ENCODE peak calls at places on chromosome 10, in six cellular contexts. One of them, this sample, is unnamed.

GRCh38 chr10:27366769-27367168 is 126.2 kb upstream of the ACBD5 start:
- DNase-seq in MM.1S: no peak
- DNase-seq in CD8-positive, alpha-beta T cell: no peak
- DNase-seq in progenitor cell of endocrine pancreas: no peak
- DNase-seq in AG04450: no peak
- DNase-seq in breast epithelium: no peak
- DNase-seq in this sample: no peak

GRCh38 chr10:90480466-90480865 is 377.4 kb downstream of the HTR7 start:
- DNase-seq in MM.1S: no peak
- DNase-seq in CD8-positive, alpha-beta T cell: no peak
- DNase-seq in progenitor cell of endocrine pancreas: no peak
- DNase-seq in AG04450: no peak
- DNase-seq in breast epithelium: no peak
- DNase-seq in this sample: no peak

GRCh38 chr10:95273393-95274312 is 17.1 kb downstream of the PDLIM1 start:
- DNase-seq in MM.1S: no peak
- DNase-seq in CD8-positive, alpha-beta T cell: no peak
- DNase-seq in progenitor cell of endocrine pancreas: no peak
- DNase-seq in AG04450: peak; percentile 65
- DNase-seq in breast epithelium: no peak
- DNase-seq in this sample: no peak

GRCh38 chr10:90378524-90379076 is 479.2 kb downstream of the HTR7 start:
- DNase-seq in MM.1S: no peak
- DNase-seq in CD8-positive, alpha-beta T cell: no peak
- DNase-seq in progenitor cell of endocrine pancreas: no peak
- DNase-seq in AG04450: peak; percentile 60
- DNase-seq in breast epithelium: no peak
- DNase-seq in this sample: no peak

GRCh38 chr10:95906675-95907453 is 911 bp upstream of the CC2D2B start:
- DNase-seq in MM.1S: peak; percentile 78
- DNase-seq in CD8-positive, alpha-beta T cell: peak; percentile 20
- DNase-seq in progenitor cell of endocrine pancreas: no peak
- DNase-seq in AG04450: peak; percentile 32
- DNase-seq in breast epithelium: peak; percentile 54
- DNase-seq in this sample: no peak

GRCh38 chr10:117967149-117967548 is 79.6 kb downstream of the RAB11FIP2 start:
- DNase-seq in MM.1S: no peak
- DNase-seq in CD8-positive, alpha-beta T cell: no peak
- DNase-seq in progenitor cell of endocrine pancreas: no peak
- DNase-seq in AG04450: no peak
- DNase-seq in breast epithelium: no peak
- DNase-seq in this sample: no peak

GRCh38 chr10:43211030-43211429 is 55.8 kb downstream of the RASGEF1A start:
- DNase-seq in MM.1S: no peak
- DNase-seq in CD8-positive, alpha-beta T cell: no peak
- DNase-seq in progenitor cell of endocrine pancreas: no peak
- DNase-seq in AG04450: no peak
- DNase-seq in breast epithelium: peak; percentile 10
- DNase-seq in this sample: peak; percentile 16

GRCh38 chr10:125417605-125418004 is 257.2 kb upstream of the CTBP2 start:
- DNase-seq in MM.1S: no peak
- DNase-seq in CD8-positive, alpha-beta T cell: no peak
- DNase-seq in progenitor cell of endocrine pancreas: no peak
- DNase-seq in AG04450: no peak
- DNase-seq in breast epithelium: no peak
- DNase-seq in this sample: no peak

GRCh38 chr10:92757720-92758119 is 68.0 kb downstream of the HHEX start:
- DNase-seq in MM.1S: peak; percentile 35
- DNase-seq in CD8-positive, alpha-beta T cell: no peak
- DNase-seq in progenitor cell of endocrine pancreas: no peak
- DNase-seq in AG04450: no peak
- DNase-seq in breast epithelium: no peak
- DNase-seq in this sample: no peak

GRCh38 chr10:130109796-130110235 is 814 bp downstream of the C10orf143 start:
- DNase-seq in MM.1S: peak; percentile 76
- DNase-seq in CD8-positive, alpha-beta T cell: peak; percentile 78
- DNase-seq in progenitor cell of endocrine pancreas: peak; percentile 61
- DNase-seq in AG04450: peak; percentile 78
- DNase-seq in breast epithelium: peak; percentile 59
- DNase-seq in this sample: no peak

GRCh38 chr10:101351477-101351876 is 2.5 kb upstream of the BTRC start:
- DNase-seq in MM.1S: no peak
- DNase-seq in CD8-positive, alpha-beta T cell: no peak
- DNase-seq in progenitor cell of endocrine pancreas: no peak
- DNase-seq in AG04450: no peak
- DNase-seq in breast epithelium: no peak
- DNase-seq in this sample: no peak

GRCh38 chr10:101355307-101355706 is 1.3 kb downstream of the BTRC start:
- DNase-seq in MM.1S: no peak
- DNase-seq in CD8-positive, alpha-beta T cell: no peak
- DNase-seq in progenitor cell of endocrine pancreas: no peak
- DNase-seq in AG04450: no peak
- DNase-seq in breast epithelium: no peak
- DNase-seq in this sample: no peak

GRCh38 chr10:101354584-101355070 is 662 bp downstream of the BTRC start:
- DNase-seq in MM.1S: no peak
- DNase-seq in CD8-positive, alpha-beta T cell: no peak
- DNase-seq in progenitor cell of endocrine pancreas: no peak
- DNase-seq in AG04450: no peak
- DNase-seq in breast epithelium: no peak
- DNase-seq in this sample: no peak

GRCh38 chr10:101356132-101356531 is 2.2 kb downstream of the BTRC start:
- DNase-seq in MM.1S: no peak
- DNase-seq in CD8-positive, alpha-beta T cell: no peak
- DNase-seq in progenitor cell of endocrine pancreas: no peak
- DNase-seq in AG04450: no peak
- DNase-seq in breast epithelium: no peak
- DNase-seq in this sample: no peak

GRCh38 chr10:101353692-101354583 is at the start of gene BTRC:
- DNase-seq in MM.1S: peak; percentile 99
- DNase-seq in CD8-positive, alpha-beta T cell: peak; percentile 93
- DNase-seq in progenitor cell of endocrine pancreas: peak; percentile 88
- DNase-seq in AG04450: peak; percentile 99
- DNase-seq in breast epithelium: peak; percentile 91
- DNase-seq in this sample: peak; percentile 97
- TF ChIP-seq CTCF in MM.1S: no peak
- TF ChIP-seq CTCF in CD8-positive, alpha-beta T cell: no peak
- TF ChIP-seq CTCF in progenitor cell of endocrine pancreas: peak; percentile 14
- TF ChIP-seq CTCF in AG04450: peak; percentile 7
- TF ChIP-seq CTCF in breast epithelium: no peak
- TF ChIP-seq CTCF in this sample: no peak

DNA sequence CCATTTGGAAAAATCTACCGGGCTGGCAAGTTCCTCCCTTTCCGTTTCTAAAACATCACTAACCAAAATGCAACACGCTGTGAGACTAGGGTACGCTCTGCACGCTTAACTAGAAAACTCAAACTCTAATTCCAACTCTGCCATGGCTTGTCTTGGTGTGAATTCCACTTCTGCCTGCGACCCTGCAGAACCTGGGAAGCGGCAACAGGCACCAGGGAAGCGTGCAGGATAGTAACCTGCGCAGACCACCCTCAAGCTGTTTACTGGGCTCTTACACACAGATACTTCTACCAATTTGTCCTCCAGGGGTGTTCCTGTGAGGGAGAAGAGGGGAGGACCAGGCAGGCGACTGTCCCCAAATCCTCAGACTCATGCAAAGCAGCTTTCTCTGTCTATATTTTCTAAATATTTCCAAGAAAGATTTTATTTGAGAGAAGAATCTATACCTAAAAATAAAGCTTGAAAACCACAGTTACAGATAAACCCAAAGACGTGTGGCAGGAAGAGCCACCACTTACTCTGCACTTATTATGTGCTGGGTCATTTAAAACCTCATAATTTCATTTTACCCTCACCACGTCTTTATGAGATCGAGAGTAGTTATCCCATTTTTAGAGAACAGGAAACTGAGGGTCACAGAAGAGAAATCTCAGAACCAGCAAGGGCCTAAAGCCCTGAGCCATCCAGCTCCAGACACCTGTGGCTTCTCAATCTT is 52.9 kb downstream of the CPXM2 start:
- DNase-seq in MM.1S: peak; percentile 21
- DNase-seq in CD8-positive, alpha-beta T cell: no peak
- DNase-seq in progenitor cell of endocrine pancreas: no peak
- DNase-seq in AG04450: no peak
- DNase-seq in breast epithelium: no peak
- DNase-seq in this sample: no peak
- TF ChIP-seq CTCF in MM.1S: no peak
- TF ChIP-seq CTCF in CD8-positive, alpha-beta T cell: no peak
- TF ChIP-seq CTCF in progenitor cell of endocrine pancreas: no peak
- TF ChIP-seq CTCF in AG04450: no peak
- TF ChIP-seq CTCF in breast epithelium: no peak
- TF ChIP-seq CTCF in this sample: no peak

DNA sequence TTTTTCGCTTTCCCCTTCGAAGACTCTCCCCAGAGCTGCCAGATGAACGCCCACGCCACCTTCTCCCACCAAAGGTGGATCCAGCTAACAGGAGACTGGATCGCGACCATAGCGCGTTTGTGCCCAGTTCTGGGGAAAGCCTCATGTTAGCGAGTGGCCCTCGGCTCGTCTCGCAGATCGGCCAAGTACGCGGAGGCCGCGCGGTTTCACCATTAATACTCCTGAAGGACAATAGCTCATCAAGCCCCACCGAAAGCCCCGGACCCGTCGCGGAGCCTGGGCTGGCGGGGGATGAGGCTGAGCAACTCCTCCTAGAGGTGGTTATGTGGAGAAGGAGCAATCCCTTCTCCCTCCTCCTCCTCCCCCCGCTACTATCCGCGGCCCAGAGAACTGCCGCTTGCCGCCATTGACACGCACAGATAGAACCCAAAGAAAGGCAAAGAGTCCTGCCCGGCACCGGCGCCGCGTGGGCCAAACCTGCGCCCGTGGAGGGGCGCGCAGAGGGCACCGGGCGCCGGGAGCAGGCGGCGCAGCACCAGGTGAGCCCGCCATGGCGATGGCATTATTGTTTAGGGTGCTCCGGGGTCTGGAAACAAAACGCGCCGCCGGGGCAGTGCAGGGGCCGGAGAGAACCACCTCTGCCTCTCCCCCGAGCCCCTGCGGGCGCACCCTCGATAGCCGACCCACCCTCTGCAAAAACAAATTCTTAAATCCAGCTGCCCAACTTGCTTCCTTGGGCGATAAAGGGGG is at the start of gene MACROH2A2:
- DNase-seq in MM.1S: no peak
- DNase-seq in CD8-positive, alpha-beta T cell: no peak
- DNase-seq in progenitor cell of endocrine pancreas: peak; percentile 69
- DNase-seq in AG04450: no peak
- DNase-seq in breast epithelium: peak; percentile 58
- DNase-seq in this sample: no peak
- TF ChIP-seq CTCF in MM.1S: no peak
- TF ChIP-seq CTCF in CD8-positive, alpha-beta T cell: no peak
- TF ChIP-seq CTCF in progenitor cell of endocrine pancreas: peak; percentile 58
- TF ChIP-seq CTCF in AG04450: peak; percentile 65
- TF ChIP-seq CTCF in breast epithelium: no peak
- TF ChIP-seq CTCF in this sample: no peak

GRCh38 chr10:16472828-16473227 is 36.0 kb downstream of the PTER start:
- DNase-seq in MM.1S: no peak
- DNase-seq in CD8-positive, alpha-beta T cell: no peak
- DNase-seq in progenitor cell of endocrine pancreas: no peak
- DNase-seq in AG04450: no peak
- DNase-seq in breast epithelium: no peak
- DNase-seq in this sample: no peak
- TF ChIP-seq CTCF in MM.1S: no peak
- TF ChIP-seq CTCF in CD8-positive, alpha-beta T cell: no peak
- TF ChIP-seq CTCF in progenitor cell of endocrine pancreas: no peak
- TF ChIP-seq CTCF in AG04450: no peak
- TF ChIP-seq CTCF in breast epithelium: no peak
- TF ChIP-seq CTCF in this sample: no peak

DNA sequence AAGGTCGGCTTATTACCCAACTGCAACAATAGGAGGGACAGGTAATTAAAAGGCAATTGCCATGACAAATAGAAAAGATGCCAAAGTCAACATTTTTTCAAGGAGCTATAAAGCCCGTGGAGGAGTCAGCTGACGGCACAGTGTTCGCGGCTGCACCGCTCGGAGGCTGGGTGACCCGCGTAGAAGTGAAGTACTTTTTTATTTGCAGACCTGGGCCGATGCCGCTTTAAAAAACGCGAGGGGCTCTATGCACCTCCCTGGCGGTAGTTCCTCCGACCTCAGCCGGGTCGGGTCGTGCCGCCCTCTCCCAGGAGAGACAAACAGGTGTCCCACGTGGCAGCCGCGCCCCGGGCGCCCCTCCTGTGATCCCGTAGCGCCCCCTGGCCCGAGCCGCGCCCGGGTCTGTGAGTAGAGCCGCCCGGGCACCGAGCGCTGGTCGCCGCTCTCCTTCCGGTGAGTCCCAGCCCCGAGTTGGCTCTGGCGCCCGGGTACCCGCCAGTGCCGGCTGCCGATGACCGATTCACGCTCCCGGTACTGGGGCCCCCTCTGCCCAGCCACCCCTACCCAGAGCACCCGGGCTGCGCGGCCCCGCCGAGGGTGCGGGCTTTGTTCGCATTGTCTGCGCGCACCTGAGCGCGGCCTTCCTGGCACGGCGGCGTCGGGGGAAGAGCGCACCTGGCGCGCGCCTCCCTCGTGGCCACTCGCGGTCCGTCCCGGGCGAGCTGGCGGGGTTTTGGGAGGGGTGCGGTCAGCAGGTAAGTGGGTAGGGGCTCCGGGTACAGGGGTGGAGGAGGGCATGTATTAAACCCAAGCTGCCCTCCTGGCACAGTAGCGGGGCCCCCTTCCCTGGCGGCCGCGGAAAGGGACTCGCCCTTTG is at the start of gene VWA2:
- DNase-seq in MM.1S: peak; percentile 54
- DNase-seq in CD8-positive, alpha-beta T cell: peak; percentile 23
- DNase-seq in progenitor cell of endocrine pancreas: peak; percentile 66
- DNase-seq in AG04450: no peak
- DNase-seq in breast epithelium: peak; percentile 64
- DNase-seq in this sample: no peak
- TF ChIP-seq CTCF in MM.1S: peak; percentile 40
- TF ChIP-seq CTCF in CD8-positive, alpha-beta T cell: no peak
- TF ChIP-seq CTCF in progenitor cell of endocrine pancreas: peak; percentile 54
- TF ChIP-seq CTCF in AG04450: no peak
- TF ChIP-seq CTCF in breast epithelium: no peak
- TF ChIP-seq CTCF in this sample: no peak

GRCh38 chr10:113953505-113954272 is 90.0 kb upstream of the ADRB1 start:
- DNase-seq in MM.1S: no peak
- DNase-seq in CD8-positive, alpha-beta T cell: no peak
- DNase-seq in progenitor cell of endocrine pancreas: no peak
- DNase-seq in AG04450: no peak
- DNase-seq in breast epithelium: no peak
- DNase-seq in this sample: no peak
- TF ChIP-seq CTCF in MM.1S: peak; percentile 25
- TF ChIP-seq CTCF in CD8-positive, alpha-beta T cell: no peak
- TF ChIP-seq CTCF in progenitor cell of endocrine pancreas: peak; percentile 12
- TF ChIP-seq CTCF in AG04450: no peak
- TF ChIP-seq CTCF in breast epithelium: no peak
- TF ChIP-seq CTCF in this sample: peak; percentile 17

GRCh38 chr10:76086571-76087260 is 655.3 kb downstream of the LRMDA start:
- DNase-seq in MM.1S: no peak
- DNase-seq in CD8-positive, alpha-beta T cell: no peak
- DNase-seq in progenitor cell of endocrine pancreas: no peak
- DNase-seq in AG04450: peak; percentile 18
- DNase-seq in breast epithelium: no peak
- DNase-seq in this sample: no peak
- TF ChIP-seq CTCF in MM.1S: peak; percentile 31
- TF ChIP-seq CTCF in CD8-positive, alpha-beta T cell: no peak
- TF ChIP-seq CTCF in progenitor cell of endocrine pancreas: peak; percentile 52
- TF ChIP-seq CTCF in AG04450: peak; percentile 51
- TF ChIP-seq CTCF in breast epithelium: peak; percentile 7
- TF ChIP-seq CTCF in this sample: no peak

This sample was measured in CD14-positive monocyte.